ENCODE peak calls at places on chromosomes 13 and 19, in six cellular contexts. P, H, U, L, Y and C are unnamed samples.

GRCh38 chr19:15609261-15609660 is 5.8 kb upstream of the CYP4F8 start:
- DNase-seq in P (no peak), H (no peak), U (no peak), L (peak), Y (no peak), C (no peak)

GRCh38 chr19:531753-532571 is at the start of gene CDC34:
- DNase-seq in P (peak), H (no peak), U (no peak), L (no peak), Y (no peak), C (no peak)

GRCh38 chr13:35920816-35921215 is 210.4 kb downstream of the DCLK1 start:
- DNase-seq in P (no peak), H (no peak), U (no peak), L (peak), Y (no peak), C (no peak)

GRCh38 chr19:6694147-6694815 is 24.3 kb upstream of the TNFSF14 start:
- DNase-seq in P (peak), H (no peak), U (no peak), L (no peak), Y (peak), C (no peak)

GRCh38 chr19:1850809-1851544 is 2.7 kb upstream of the REXO1 start:
- DNase-seq in P (no peak), H (no peak), U (no peak), L (no peak), Y (no peak), C (no peak)

GRCh38 chr13:99034333-99035085 is 56.6 kb upstream of the DOCK9 start:
- DNase-seq in P (no peak), H (no peak), U (no peak), L (no peak), Y (no peak), C (no peak)

GRCh38 chr13:98105929-98106336 is 37.0 kb upstream of the FARP1 start:
- DNase-seq in P (no peak), H (peak), U (no peak), L (no peak), Y (peak), C (no peak)

GRCh38 chr19:43518051-43518450 is 8.9 kb downstream of the ETHE1 start:
- DNase-seq in P (no peak), H (no peak), U (no peak), L (no peak), Y (no peak), C (no peak)

GRCh38 chr13:39106216-39106995 is 68.2 kb downstream of the NHLRC3 start:
- DNase-seq in P (no peak), H (no peak), U (peak), L (no peak), Y (peak), C (no peak)

GRCh38 chr19:46951236-46951986 is 68.2 kb upstream of the NPAS1 start:
- DNase-seq in P (no peak), H (peak), U (no peak), L (no peak), Y (peak), C (no peak)

GRCh38 chr13:94154362-94154761 is 325.1 kb downstream of the DCT start:
- DNase-seq in P (peak), H (peak), U (no peak), L (no peak), Y (peak), C (no peak)

GRCh38 chr13:113791226-113791625 is 32.2 kb downstream of the TMEM255B start:
- DNase-seq in P (no peak), H (no peak), U (no peak), L (no peak), Y (no peak), C (no peak)

GRCh38 chr13:53005631-53006030 is 23.0 kb upstream of the OLFM4 start:
- DNase-seq in P (no peak), H (no peak), U (no peak), L (no peak), Y (no peak), C (no peak)

GRCh38 chr13:30679483-30680330 is 55.6 kb upstream of the ALOX5AP start:
- DNase-seq in P (no peak), H (peak), U (no peak), L (no peak), Y (peak), C (no peak)

GRCh38 chr19:56393119-56394012 is at the start of gene ZNF582:
- DNase-seq in P (peak), H (peak), U (no peak), L (peak), Y (peak), C (peak)